ENCODE peak calls at places on chromosome X, in six cellular contexts. L, N, Y, F, Z and M are unnamed samples.

GRCh38 chrX:49915352-49916222 is 6.8 kb upstream of the CLCN5 start:
- DNase-seq in L (peak), N (peak), Y (peak), F (no peak), Z (peak), M (peak)

GRCh38 chrX:52359614-52360232 is 9.1 kb upstream of the XAGE2 start:
- DNase-seq in L (no peak), N (no peak), Y (no peak), F (no peak), Z (no peak), M (no peak)

GRCh38 chrX:21266949-21267348 is 107.3 kb upstream of the CNKSR2 start:
- DNase-seq in L (no peak), N (no peak), Y (no peak), F (no peak), Z (peak), M (no peak)

GRCh38 chrX:9597361-9598035 is 132.6 kb downstream of the TBL1X start:
- DNase-seq in L (no peak), N (no peak), Y (no peak), F (no peak), Z (peak), M (no peak)

GRCh38 chrX:10496345-10496965 is 123.9 kb downstream of the MID1 start:
- DNase-seq in L (peak), N (peak), Y (no peak), F (no peak), Z (peak), M (no peak)

GRCh38 chrX:123833387-123833786 is 26.5 kb upstream of the XIAP start:
- DNase-seq in L (peak), N (peak), Y (peak), F (peak), Z (peak), M (peak)

GRCh38 chrX:120463241-120463640 is 5.9 kb downstream of the LAMP2 start:
- DNase-seq in L (peak), N (peak), Y (no peak), F (no peak), Z (no peak), M (no peak)

GRCh38 chrX:105307762-105308161 is 87.3 kb upstream of the TEX13A start:
- DNase-seq in L (no peak), N (peak), Y (no peak), F (no peak), Z (peak), M (no peak)

GRCh38 chrX:112058766-112059165 is 23.8 kb downstream of the TRPC5 start:
- DNase-seq in L (no peak), N (no peak), Y (no peak), F (no peak), Z (peak), M (no peak)

GRCh38 chrX:16124201-16124600 is 836 bp downstream of the GRPR start:
- DNase-seq in L (no peak), N (no peak), Y (no peak), F (no peak), Z (no peak), M (no peak)

GRCh38 chrX:15465896-15466651 is 27.1 kb downstream of the PIR start:
- DNase-seq in L (peak), N (peak), Y (no peak), F (peak), Z (no peak), M (peak)

GRCh38 chrX:71906133-71906532 is 4.5 kb upstream of the NHSL2 start:
- DNase-seq in L (peak), N (no peak), Y (no peak), F (no peak), Z (no peak), M (no peak)

GRCh38 chrX:97524997-97525396 is 641.3 kb downstream of the RPA4 start:
- DNase-seq in L (peak), N (no peak), Y (no peak), F (no peak), Z (peak), M (peak)

GRCh38 chrX:19863237-19864223 is 23.9 kb downstream of the SH3KBP1 start:
- DNase-seq in L (peak), N (peak), Y (no peak), F (no peak), Z (no peak), M (no peak)

GRCh38 chrX:65671286-65671685 is 3.8 kb downstream of the MSN start:
- DNase-seq in L (no peak), N (no peak), Y (no peak), F (no peak), Z (no peak), M (no peak)

GRCh38 chrX:65673857-65674350 is 6.5 kb downstream of the MSN start:
- DNase-seq in L (no peak), N (no peak), Y (no peak), F (no peak), Z (no peak), M (no peak)

GRCh38 chrX:65674351-65674893 is 7.0 kb downstream of the MSN start:
- DNase-seq in L (peak), N (peak), Y (no peak), F (no peak), Z (peak), M (no peak)

GRCh38 chrX:65668362-65669310 is 1.2 kb downstream of the MSN start:
- DNase-seq in L (peak), N (peak), Y (peak), F (peak), Z (no peak), M (peak)

DNA sequence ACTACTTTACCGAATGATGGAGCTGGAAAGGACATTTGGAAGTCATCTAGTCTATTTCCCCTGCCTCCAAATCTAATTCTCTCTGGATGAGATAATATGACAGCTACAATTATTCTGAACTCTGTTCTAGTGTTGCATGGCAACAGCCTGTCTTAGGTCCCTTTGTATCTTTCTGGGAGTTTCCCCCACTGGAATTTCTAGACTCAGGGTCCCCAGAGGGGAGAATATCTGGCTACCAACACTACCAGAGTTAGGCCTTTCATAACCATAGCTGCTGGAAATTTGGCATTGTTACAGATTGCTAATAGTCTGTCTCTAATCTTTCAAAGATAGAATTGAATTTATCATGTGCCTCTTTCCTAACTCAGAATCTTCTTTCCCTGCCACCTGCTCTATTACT is 4.5 kb downstream of the MSN start:
- DNase-seq in L (peak), N (no peak), Y (no peak), F (no peak), Z (no peak), M (no peak)
- H3K4me3 ChIP-seq in L (peak), N (no peak), Y (no peak), F (no peak), Z (no peak), M (no peak)

GRCh38 chrX:30794497-30794896 is 94.6 kb downstream of the TAB3 start:
- DNase-seq in L (no peak), N (no peak), Y (no peak), F (no peak), Z (no peak), M (no peak)

GRCh38 chrX:30795981-30796958 is 92.8 kb downstream of the TAB3 start:
- DNase-seq in L (no peak), N (no peak), Y (no peak), F (no peak), Z (no peak), M (no peak)

GRCh38 chrX:30793767-30794103 is 95.3 kb downstream of the TAB3 start:
- DNase-seq in L (no peak), N (no peak), Y (no peak), F (no peak), Z (no peak), M (no peak)

GRCh38 chrX:30791296-30792278 is 97.5 kb downstream of the TAB3 start:
- DNase-seq in L (no peak), N (no peak), Y (no peak), F (no peak), Z (no peak), M (no peak)

GRCh38 chrX:30793075-30793766 is 95.8 kb downstream of the TAB3 start:
- DNase-seq in L (no peak), N (no peak), Y (no peak), F (no peak), Z (no peak), M (no peak)
- H3K23ac ChIP-seq in L (no peak), N (no peak), Y (peak), F (no peak), Z (no peak), M (no peak)

GRCh38 chrX:39443240-39443639 is 642.0 kb downstream of the MID1IP1 start:
- DNase-seq in L (no peak), N (no peak), Y (no peak), F (no peak), Z (no peak), M (no peak)
- H3K4me3 ChIP-seq in L (no peak), N (no peak), Y (no peak), F (no peak), Z (no peak), M (no peak)

GRCh38 chrX:132364313-132364712 is 124.5 kb downstream of the MBNL3 start:
- DNase-seq in L (no peak), N (no peak), Y (no peak), F (no peak), Z (no peak), M (no peak)
- H3K23ac ChIP-seq in L (no peak), N (no peak), Y (no peak), F (no peak), Z (no peak), M (no peak)

GRCh38 chrX:132751043-132751690 is 207.3 kb downstream of the HS6ST2 start:
- DNase-seq in L (no peak), N (no peak), Y (no peak), F (no peak), Z (no peak), M (peak)
- H3K4me3 ChIP-seq in L (no peak), N (no peak), Y (no peak), F (no peak), Z (no peak), M (no peak)